ENCODE peak calls at places on chromosomes 5 and 9, in five cellular contexts. L, F, A, B and S are unnamed samples.

GRCh38 chr5:60668715-60669304 is 31.2 kb downstream of the DEPDC1B start:
- DNase-seq in A (peak; percentile 38), F (no peak), B (peak; percentile 76), L (peak; percentile 41), S (peak; percentile 45)

GRCh38 chr5:61790678-61791077 is 458.6 kb downstream of the ZSWIM6 start:
- DNase-seq in L (no peak), A (no peak), F (no peak), B (no peak), S (no peak)

GRCh38 chr5:116573617-116574431 is 799 bp downstream of the SEMA6A start:
- DNase-seq in L (no peak), F (peak; percentile 22), B (peak; percentile 35), A (no peak), S (peak; percentile 19)

GRCh38 chr5:121913397-121913796 is 48.4 kb upstream of the SRFBP1 start:
- DNase-seq in A (no peak), L (no peak), B (no peak), F (no peak), S (no peak)

GRCh38 chr9:75130621-75131020 is 42.3 kb downstream of the OSTF1 start:
- DNase-seq in L (peak; percentile 66), F (no peak), B (peak; percentile 76), A (no peak), S (peak; percentile 81)

GRCh38 chr5:112784726-112785125 is 47.0 kb downstream of the APC start:
- DNase-seq in A (no peak), B (peak; percentile 19), F (no peak), L (peak; percentile 55), S (peak; percentile 90)

GRCh38 chr9:16726023-16726422 is 144.4 kb downstream of the BNC2 start:
- DNase-seq in A (peak; percentile 8), F (no peak), B (peak; percentile 56), L (peak; percentile 70), S (peak; percentile 41)

GRCh38 chr5:77550416-77550815 is 58.3 kb upstream of the WDR41 start:
- DNase-seq in F (no peak), A (no peak), B (no peak), L (no peak), S (no peak)

GRCh38 chr9:134065720-134066419 is 2.0 kb downstream of the BRD3 start:
- DNase-seq in L (peak; percentile 66), A (no peak), F (no peak), B (peak; percentile 62), S (peak; percentile 77)

GRCh38 chr5:53649352-53649751 is 88.9 kb downstream of the NDUFS4 start:
- DNase-seq in F (no peak), L (no peak), B (no peak), A (no peak), S (no peak)

GRCh38 chr9:34010979-34011378 is 37.7 kb downstream of the UBAP2 start:
- DNase-seq in L (no peak), B (peak; percentile 26), F (no peak), A (peak; percentile 41), S (no peak)

GRCh38 chr5:179226696-179227095 is 118.6 kb downstream of the ADAMTS2 start:
- DNase-seq in B (no peak), A (no peak), F (no peak), L (no peak), S (no peak)

GRCh38 chr9:126329476-126330275 is 3.0 kb downstream of the MVB12B start:
- DNase-seq in A (no peak), B (peak; percentile 19), F (no peak), L (no peak), S (no peak)

GRCh38 chr5:176918613-176919012 is 19.5 kb upstream of the HK3 start:
- DNase-seq in F (no peak), L (no peak), A (no peak), B (no peak), S (no peak)

GRCh38 chr5:58670620-58671019 is 87.7 kb downstream of the RAB3C start:
- DNase-seq in B (no peak), A (no peak), F (no peak), L (no peak), S (no peak)

GRCh38 chr9:129456549-129457324 is 164.2 kb downstream of the C9orf50 start:
- DNase-seq in L (no peak), A (no peak), F (no peak), B (no peak), S (no peak)

GRCh38 chr9:114037961-114038723 is 40.0 kb downstream of the AMBP start:
- DNase-seq in A (no peak), F (no peak), L (no peak), B (peak; percentile 46), S (no peak)

GRCh38 chr5:158727771-158728311 is 371.9 kb downstream of the EBF1 start:
- DNase-seq in B (peak; percentile 24), F (peak; percentile 59), L (no peak), A (no peak), S (peak; percentile 6)
- H3K4me3 ChIP-seq in B (peak overlapping the region; percentile 16), F (no peak overlapping the region), L (no peak overlapping the region), A (no peak overlapping the region), S (no peak overlapping the region)

GRCh38 chr9:121371495-121371911 is 1.5 kb upstream of the STOM start:
- DNase-seq in L (no peak), A (no peak), F (no peak), B (no peak), S (no peak)

GRCh38 chr9:121363586-121363961 is 6.5 kb downstream of the STOM start:
- DNase-seq in B (no peak), F (no peak), A (no peak), L (no peak), S (no peak)

GRCh38 chr9:121372239-121372562 is 2.2 kb upstream of the STOM start:
- DNase-seq in B (no peak), L (no peak), A (no peak), F (no peak), S (no peak)

GRCh38 chr9:121369595-121370265 is at the start of gene STOM:
- DNase-seq in F (peak; percentile 93), L (peak; percentile 83), B (peak; percentile 92), A (peak; percentile 42), S (peak; percentile 87)

GRCh38 chr9:121367651-121368510 is 2.2 kb downstream of the STOM start:
- DNase-seq in A (no peak), L (no peak), F (no peak), B (peak; percentile 51), S (peak; percentile 70)
- H3K4me3 ChIP-seq in A (no peak overlapping the region), L (peak overlapping the region; percentile 51), F (peak overlapping the region; percentile 87), B (peak overlapping the region; percentile 93), S (peak overlapping the region; percentile 95)

DNA sequence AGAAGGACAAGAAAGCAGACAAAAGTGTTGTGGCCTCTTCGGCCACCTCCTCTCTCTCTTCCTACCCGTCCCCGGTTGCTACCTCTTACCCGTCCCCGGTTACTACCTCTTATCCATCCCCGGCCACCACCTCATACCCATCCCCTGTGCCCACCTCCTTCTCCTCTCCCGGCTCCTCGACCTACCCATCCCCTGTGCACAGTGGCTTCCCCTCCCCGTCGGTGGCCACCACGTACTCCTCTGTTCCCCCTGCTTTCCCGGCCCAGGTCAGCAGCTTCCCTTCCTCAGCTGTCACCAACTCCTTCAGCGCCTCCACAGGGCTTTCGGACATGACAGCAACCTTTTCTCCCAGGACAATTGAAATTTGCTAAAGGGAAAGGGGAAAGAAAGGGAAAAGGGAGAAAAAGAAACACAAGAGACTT is 2.4 kb downstream of the EGR1 start:
- DNase-seq in F (no peak), L (no peak), B (no peak), A (no peak), S (no peak)
- H3K4me3 ChIP-seq in F (peak overlapping the region; percentile 91), L (peak overlapping the region; percentile 66), B (no peak overlapping the region), A (no peak overlapping the region), S (no peak overlapping the region)

GRCh38 chr9:77883846-77884771 is 147.5 kb downstream of the GNAQ start:
- DNase-seq in L (peak; percentile 36), B (peak; percentile 57), A (no peak), F (no peak), S (peak; percentile 27)
- H3K4me3 ChIP-seq in L (no peak overlapping the region), B (no peak overlapping the region), A (no peak overlapping the region), F (no peak overlapping the region), S (no peak overlapping the region)

DNA sequence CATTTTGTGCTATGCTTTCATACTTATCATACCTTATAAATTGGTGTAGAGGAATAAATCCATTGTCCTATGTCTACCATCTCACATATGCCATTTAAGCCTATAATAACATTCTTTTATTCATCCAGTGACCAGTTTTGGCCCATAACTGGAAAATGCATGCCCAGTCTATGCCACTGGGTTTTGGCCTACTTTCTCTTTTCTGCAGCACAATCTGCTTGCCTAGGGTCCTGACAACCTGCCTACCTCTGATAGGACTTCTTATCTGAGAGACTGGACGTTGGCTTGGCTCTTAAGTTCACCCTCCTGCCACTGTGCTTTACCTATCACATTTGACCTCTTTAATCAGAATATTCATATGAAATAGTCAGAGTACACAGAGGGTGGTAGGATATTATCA is 103.0 kb downstream of the PRR16 start:
- DNase-seq in L (no peak), B (no peak), A (no peak), F (no peak), S (no peak)
- H3K4me3 ChIP-seq in L (no peak overlapping the region), B (no peak overlapping the region), A (no peak overlapping the region), F (no peak overlapping the region), S (no peak overlapping the region)

GRCh38 chr9:136670571-136671253 is 8.0 kb downstream of the EGFL7 start:
- DNase-seq in F (no peak), L (no peak), B (no peak), A (no peak), S (no peak)

GRCh38 chr9:136667940-136668760 is 5.4 kb downstream of the EGFL7 start:
- DNase-seq in B (no peak), F (no peak), L (no peak), A (no peak), S (no peak)

GRCh38 chr9:136667217-136667939 is 4.7 kb downstream of the EGFL7 start:
- DNase-seq in B (no peak), A (no peak), F (no peak), L (no peak), S (no peak)

GRCh38 chr9:136669791-136670464 is 7.2 kb downstream of the EGFL7 start:
- DNase-seq in B (no peak), F (no peak), L (no peak), A (no peak), S (no peak)

GRCh38 chr9:136668983-136669790 is 6.5 kb downstream of the EGFL7 start:
- DNase-seq in F (no peak), B (no peak), A (no peak), L (no peak), S (no peak)
- H3K4me3 ChIP-seq in F (peak overlapping the region; percentile 81), B (no peak overlapping the region), A (no peak overlapping the region), L (no peak overlapping the region), S (no peak overlapping the region)

GRCh38 chr5:125835293-125836172 is 587.7 kb upstream of the GRAMD2B start:
- DNase-seq in A (no peak), F (peak; percentile 20), B (peak; percentile 34), L (peak; percentile 40), S (peak; percentile 48)
- H3K4me3 ChIP-seq in A (no peak overlapping the region), F (peak overlapping the region; percentile 32), B (peak overlapping the region; percentile 45), L (no peak overlapping the region), S (no peak overlapping the region)

DNA sequence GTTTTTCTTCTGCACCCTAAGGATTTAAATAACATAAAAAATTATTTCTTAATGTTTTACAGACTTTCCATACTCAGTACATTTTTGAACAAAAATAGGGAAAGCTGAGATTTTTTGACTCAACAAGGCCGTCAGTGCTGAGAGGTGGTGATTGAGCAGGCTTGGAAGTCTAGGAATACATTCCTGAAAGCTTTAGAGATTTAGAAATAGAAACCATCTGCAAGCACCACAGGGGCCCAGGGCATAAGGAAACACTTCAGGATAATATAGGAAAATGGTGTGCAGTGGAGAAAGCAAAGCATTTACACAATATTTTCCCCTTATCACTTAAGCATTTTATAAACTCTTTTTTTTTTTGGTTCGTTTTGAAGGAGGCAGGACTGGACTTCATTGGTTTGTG is 5.2 kb downstream of the BASP1 start:
- DNase-seq in F (no peak), A (no peak), B (peak; percentile 66), L (no peak), S (peak; percentile 54)
- H3K4me3 ChIP-seq in F (no peak overlapping the region), A (no peak overlapping the region), B (peak overlapping the region; percentile 51), L (no peak overlapping the region), S (no peak overlapping the region)

GRCh38 chr5:149552761-149553160 is 1.5 kb upstream of the CSNK1A1 start:
- DNase-seq in F (no peak), L (no peak), B (no peak), A (no peak), S (no peak)
- H3K4me3 ChIP-seq in F (no peak overlapping the region), L (no peak overlapping the region), B (no peak overlapping the region), A (no peak overlapping the region), S (no peak overlapping the region)